ENCODE peak calls at places on chromosome 19, in seven cellular contexts. R, W, M, A, H, L and N are unnamed samples.

GRCh38 chr19:21202865-21203494 is 61.1 kb downstream of the ZNF431 start:
- DNase-seq in A (peak; percentile 63), H (no peak), L (peak; percentile 32), R (peak; percentile 49), M (peak; percentile 61), W (peak; percentile 3), N (peak; percentile 22)

GRCh38 chr19:37930416-37930815 is 23.4 kb downstream of the SIPA1L3 start:
- DNase-seq in M (no peak), L (no peak), A (no peak), H (peak; percentile 27), W (no peak), R (no peak), N (no peak)

GRCh38 chr19:49851456-49852259 is 699 bp downstream of the PTOV1 start:
- DNase-seq in R (peak; percentile 80), M (no peak), W (no peak), H (no peak), A (peak; percentile 86), L (no peak), N (no peak)

GRCh38 chr19:55257461-55258411 is 1.1 kb downstream of the PPP6R1 start:
- DNase-seq in W (no peak), M (no peak), R (peak; percentile 55), A (peak; percentile 56), H (no peak), L (no peak), N (no peak)

GRCh38 chr19:10166046-10166445 is 28.7 kb downstream of the DNMT1 start:
- DNase-seq in A (no peak), L (no peak), W (no peak), H (no peak), R (no peak), M (no peak), N (no peak)

GRCh38 chr19:38869836-38870607 is 8.1 kb downstream of the RINL start:
- DNase-seq in R (peak; percentile 91), L (no peak), W (no peak), M (no peak), A (no peak), H (no peak), N (no peak)

GRCh38 chr19:3222709-3223108 is 1.8 kb upstream of the CELF5 start:
- DNase-seq in W (no peak), M (no peak), H (no peak), A (no peak), R (no peak), L (no peak), N (no peak)

GRCh38 chr19:46980756-46981155 is 38.9 kb upstream of the NPAS1 start:
- DNase-seq in M (no peak), H (no peak), A (no peak), W (no peak), R (no peak), L (no peak), N (no peak)

GRCh38 chr19:55454787-55455243 is 6.6 kb downstream of the ISOC2 start:
- DNase-seq in L (no peak), H (peak; percentile 34), R (peak; percentile 73), W (no peak), A (peak; percentile 49), M (no peak), N (no peak)

DNA sequence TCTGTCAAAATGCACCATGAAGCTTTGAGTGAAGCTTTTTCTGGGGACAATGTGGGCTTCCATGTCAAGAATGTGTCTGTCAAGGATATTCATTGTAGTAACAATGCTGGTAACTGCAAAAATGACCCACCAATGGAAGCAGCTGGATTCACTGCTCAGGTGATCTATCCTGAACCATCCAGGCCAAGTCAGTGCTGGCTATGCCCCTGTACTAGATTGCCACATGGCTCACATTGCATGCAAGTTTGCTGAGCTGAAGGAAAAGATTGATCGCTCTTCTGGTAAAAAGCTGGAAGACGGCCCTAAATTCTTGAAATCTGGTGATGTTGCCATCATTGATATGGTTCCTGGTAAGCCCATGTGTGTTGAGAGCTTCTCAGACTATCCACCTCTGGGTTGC is 12.7 kb downstream of the GPR42 start:
- DNase-seq in H (no peak), A (no peak), R (no peak), L (no peak), M (no peak), W (no peak), N (no peak)
- TF ChIP-seq SIN3A in H (no peak), A (no peak), R (no peak), L (no peak), M (no peak), W (no peak), N (no peak)

GRCh38 chr19:33819875-33820781 is 23.5 kb downstream of the KCTD15 start:
- DNase-seq in R (peak; percentile 36), W (no peak), H (peak; percentile 53), M (no peak), L (no peak), A (peak; percentile 84), N (no peak)
- TF ChIP-seq POLR2AphosphoS5 in R (no peak), W (no peak), H (no peak), M (no peak), L (peak; percentile 67), A (no peak), N (no peak)

DNA sequence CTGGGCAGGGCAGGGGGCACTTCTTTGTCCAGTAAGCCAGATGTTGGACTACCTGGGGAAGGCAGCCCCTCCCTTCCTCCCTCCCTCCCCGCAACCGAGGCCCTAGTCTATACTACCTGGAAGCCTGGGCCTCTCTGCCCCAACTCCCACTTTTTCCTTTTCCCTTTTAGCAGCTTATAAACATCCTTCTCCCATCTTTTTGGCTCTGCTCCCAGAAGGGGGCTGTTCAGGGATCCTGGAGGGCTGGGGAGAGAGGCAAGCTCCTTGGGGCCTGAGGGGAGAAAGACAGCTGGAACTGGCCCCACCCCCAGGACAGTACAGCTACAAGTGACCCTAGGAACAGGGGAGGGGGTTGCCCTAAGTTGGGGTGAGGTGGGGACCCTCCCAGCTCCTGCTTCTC is 44.9 kb downstream of the LYL1 start:
- DNase-seq in M (no peak), H (no peak), W (no peak), R (no peak), L (no peak), A (no peak), N (no peak)
- H3K4me1 ChIP-seq in M (peaks cover 39% of the 10 kb centered on the region), H (peaks cover 90% of the 10 kb centered on the region), W (no peaks in the 10 kb centered on the region), R (peaks cover 72% of the 10 kb centered on the region), L (peaks cover 75% of the 10 kb centered on the region), A (peaks cover 10% of the 10 kb centered on the region), N (peaks cover 95% of the 10 kb centered on the region)

GRCh38 chr19:410243-410781 is 1.4 kb upstream of the C2CD4C start:
- DNase-seq in A (no peak), L (no peak), H (no peak), W (no peak), R (peak; percentile 56), M (no peak), N (no peak)
- TF ChIP-seq SIN3A in A (no peak), L (no peak), H (no peak), W (no peak), R (no peak), M (no peak), N (no peak)

GRCh38 chr19:12484371-12485322 is at the start of gene ZNF709:
- DNase-seq in R (peak; percentile 95), M (peak; percentile 88), A (peak; percentile 93), W (peak; percentile 78), H (peak; percentile 86), L (no peak), N (peak; percentile 47)
- TF ChIP-seq POLR2AphosphoS5 in R (peak; percentile 84), M (peak; percentile 94), A (no peak), W (peak; percentile 71), H (peak; percentile 91), L (no peak), N (peak; percentile 65)

GRCh38 chr19:58551123-58551497 is 3.8 kb downstream of the CHMP2A start:
- DNase-seq in R (no peak), M (no peak), L (no peak), H (no peak), W (no peak), A (no peak), N (no peak)

GRCh38 chr19:58551577-58552471 is 3.1 kb downstream of the CHMP2A start:
- DNase-seq in A (no peak), M (no peak), R (no peak), W (no peak), H (no peak), L (no peak), N (no peak)

GRCh38 chr19:58548859-58549663 is 5.2 kb downstream of the TRIM28 start:
- DNase-seq in L (no peak), H (no peak), A (no peak), M (no peak), W (no peak), R (no peak), N (no peak)

GRCh38 chr19:58550362-58551122 is 4.4 kb downstream of the CHMP2A start:
- DNase-seq in L (no peak), W (no peak), M (no peak), A (no peak), R (no peak), H (no peak), N (no peak)

GRCh38 chr19:58549664-58550361 is 5.1 kb downstream of the CHMP2A start:
- DNase-seq in L (no peak), A (no peak), M (no peak), R (no peak), H (no peak), W (no peak), N (no peak)
- H3K4me1 ChIP-seq in L (peaks cover 19% of the 10 kb centered on the region), A (peaks cover 21% of the 10 kb centered on the region), M (peaks cover 11% of the 10 kb centered on the region), R (peaks cover 15% of the 10 kb centered on the region), H (peaks cover 34% of the 10 kb centered on the region), W (peaks cover 19% of the 10 kb centered on the region), N (peaks cover 20% of the 10 kb centered on the region)

GRCh38 chr19:8001651-8001994 is 3.8 kb downstream of the ELAVL1 start:
- DNase-seq in L (no peak), R (no peak), H (no peak), M (no peak), W (no peak), A (no peak), N (no peak)
- TF ChIP-seq SIN3A in L (no peak), R (no peak), H (no peak), M (no peak), W (no peak), A (no peak), N (no peak)